ENCODE peak calls at places on chromosome 11, in ten cellular contexts. L is ELR, W is brain microvascular endothelial cell, I is GM18507, G is G401, C is heart left ventricle, K is KG1, R is T-helper 1 cell, U is Caco-2, J is HEK293T. X is an unnamed sample.

GRCh38 chr11:117315285-117316196 is 515 bp downstream of the BACE1 start:
- DNase-seq in L (peak), W (no peak), I (no peak), G (no peak), C (no peak), K (no peak), R (no peak), U (no peak), J (peak), X (no peak)

GRCh38 chr11:2510626-2511402 is 66.0 kb downstream of the KCNQ1 start:
- DNase-seq in L (no peak), W (no peak), I (no peak), G (no peak), C (peak), K (no peak), R (no peak), U (no peak), J (no peak), X (no peak)

GRCh38 chr11:75836422-75836821 is 21.4 kb downstream of the UVRAG start:
- DNase-seq in L (no peak), W (no peak), I (no peak), G (no peak), C (no peak), K (no peak), R (no peak), U (no peak), J (no peak), X (no peak)

GRCh38 chr11:76639621-76640020 is 30.9 kb downstream of the LRRC32 start:
- DNase-seq in L (no peak), W (no peak), I (no peak), G (no peak), C (no peak), K (no peak), R (no peak), U (no peak), J (no peak), X (no peak)

GRCh38 chr11:44623716-44624491 is 58.4 kb downstream of the CD82 start:
- DNase-seq in L (no peak), W (no peak), I (no peak), G (no peak), C (no peak), K (no peak), R (no peak), U (no peak), J (no peak), X (no peak)

GRCh38 chr11:11985016-11985715 is 23.3 kb downstream of the DKK3 start:
- DNase-seq in L (peak), W (peak), I (no peak), G (no peak), C (no peak), K (no peak), R (no peak), U (no peak), J (no peak), X (no peak)

GRCh38 chr11:24064309-24064903 is 432.4 kb upstream of the LUZP2 start:
- DNase-seq in L (no peak), W (peak), I (no peak), G (no peak), C (no peak), K (no peak), R (no peak), U (no peak), J (no peak), X (peak)

GRCh38 chr11:128555606-128556005 is 31.8 kb downstream of the ETS1 start:
- DNase-seq in L (peak), W (no peak), I (no peak), G (no peak), C (no peak), K (no peak), R (no peak), U (no peak), J (no peak), X (no peak)

GRCh38 chr11:62560566-62561103 is 13.1 kb downstream of the EEF1G start:
- DNase-seq in L (peak), W (peak), I (no peak), G (peak), C (peak), K (peak), R (peak), U (peak), J (peak), X (peak)

GRCh38 chr11:1819115-1819514 is 15.7 kb upstream of the SYT8 start:
- DNase-seq in L (no peak), W (no peak), I (no peak), G (no peak), C (no peak), K (no peak), R (no peak), U (no peak), J (no peak), X (no peak)

GRCh38 chr11:33195391-33196190 is 34.3 kb upstream of the CSTF3 start:
- DNase-seq in L (peak), W (no peak), I (no peak), G (no peak), C (no peak), K (no peak), R (no peak), U (no peak), J (no peak), X (no peak)

GRCh38 chr11:57180141-57180561 is 1.6 kb upstream of the LRRC55 start:
- DNase-seq in L (no peak), W (no peak), I (no peak), G (no peak), C (no peak), K (no peak), R (no peak), U (no peak), J (no peak), X (no peak)

GRCh38 chr11:17185938-17186337 is 21.8 kb downstream of the PIK3C2A start:
- DNase-seq in L (no peak), W (no peak), I (no peak), G (no peak), C (no peak), K (no peak), R (no peak), U (no peak), J (no peak), X (no peak)

GRCh38 chr11:110710520-110711381 is 1.5 kb downstream of the ARHGAP20 start:
- DNase-seq in L (peak), W (no peak), I (no peak), G (peak), C (peak), K (no peak), R (no peak), U (no peak), J (peak), X (peak)

GRCh38 chr11:86230921-86231320 is 13.6 kb upstream of the EED start:
- DNase-seq in L (peak), W (no peak), I (no peak), G (no peak), C (no peak), K (no peak), R (peak), U (no peak), J (no peak), X (no peak)

GRCh38 chr11:45154276-45154675 is 7.8 kb downstream of the PRDM11 start:
- DNase-seq in L (no peak), W (no peak), I (no peak), G (no peak), C (no peak), K (no peak), R (no peak), U (no peak), J (no peak), X (no peak)

GRCh38 chr11:68927280-68928107 is 23.8 kb downstream of the IGHMBP2 start:
- DNase-seq in L (no peak), W (no peak), I (no peak), G (peak), C (peak), K (no peak), R (no peak), U (no peak), J (no peak), X (no peak)

GRCh38 chr11:128406365-128406706 is 181.0 kb downstream of the ETS1 start:
- DNase-seq in L (no peak), W (no peak), I (no peak), G (no peak), C (no peak), K (no peak), R (no peak), U (no peak), J (no peak), X (no peak)

GRCh38 chr11:130636672-130637463 is 188.4 kb downstream of the ADAMTS15 start:
- DNase-seq in L (peak), W (peak), I (no peak), G (no peak), C (no peak), K (no peak), R (peak), U (no peak), J (no peak), X (no peak)

GRCh38 chr11:27913650-27914049 is 194.3 kb downstream of the KIF18A start:
- DNase-seq in L (peak), W (peak), I (no peak), G (no peak), C (no peak), K (no peak), R (no peak), U (no peak), J (no peak), X (no peak)

GRCh38 chr11:45801723-45802315 is 3.1 kb upstream of the SLC35C1 start:
- DNase-seq in L (peak), W (no peak), I (no peak), G (no peak), C (no peak), K (no peak), R (no peak), U (no peak), J (no peak), X (no peak)

GRCh38 chr11:76777325-76777724 is 5.8 kb upstream of the TSKU start:
- DNase-seq in L (no peak), W (no peak), I (no peak), G (no peak), C (no peak), K (no peak), R (no peak), U (no peak), J (no peak), X (no peak)

GRCh38 chr11:87224486-87224885 is 186.8 kb downstream of the TMEM135 start:
- DNase-seq in L (peak), W (no peak), I (no peak), G (no peak), C (no peak), K (no peak), R (no peak), U (no peak), J (no peak), X (no peak)

GRCh38 chr11:10385696-10386095 is 69.4 kb upstream of the AMPD3 start:
- DNase-seq in L (no peak), W (no peak), I (no peak), G (no peak), C (no peak), K (no peak), R (no peak), U (no peak), J (no peak), X (no peak)

GRCh38 chr11:2803186-2804057 is 82.2 kb downstream of the CDKN1C start:
- DNase-seq in L (no peak), W (no peak), I (no peak), G (no peak), C (peak), K (no peak), R (no peak), U (peak), J (no peak), X (no peak)

GRCh38 chr11:36427079-36427478 is 83.0 kb downstream of the TRAF6 start:
- DNase-seq in L (no peak), W (no peak), I (no peak), G (no peak), C (no peak), K (no peak), R (no peak), U (no peak), J (no peak), X (no peak)

GRCh38 chr11:133134561-133135173 is 397.6 kb downstream of the OPCML start:
- DNase-seq in L (peak), W (peak), I (peak), G (peak), C (peak), K (peak), R (peak), U (peak), J (peak), X (peak)

GRCh38 chr11:14539867-14540475 is 19.8 kb upstream of the PSMA1 start:
- DNase-seq in L (no peak), W (no peak), I (no peak), G (peak), C (peak), K (no peak), R (no peak), U (no peak), J (no peak), X (no peak)

GRCh38 chr11:78418584-78419211 is 1.1 kb upstream of the GAB2 start:
- DNase-seq in L (peak), W (peak), I (no peak), G (no peak), C (no peak), K (no peak), R (no peak), U (no peak), J (no peak), X (no peak)

GRCh38 chr11:70029115-70029830 is 48.8 kb upstream of the ANO1 start:
- DNase-seq in L (no peak), W (no peak), I (no peak), G (no peak), C (no peak), K (no peak), R (no peak), U (peak), J (no peak), X (no peak)

GRCh38 chr11:47355283-47356128 is 3.0 kb upstream of the MYBPC3 start:
- DNase-seq in L (peak), W (peak), I (no peak), G (peak), C (peak), K (no peak), R (peak), U (peak), J (peak), X (peak)

GRCh38 chr11:45087301-45087700 is 59.1 kb upstream of the PRDM11 start:
- DNase-seq in L (no peak), W (peak), I (no peak), G (no peak), C (no peak), K (no peak), R (no peak), U (no peak), J (no peak), X (no peak)

GRCh38 chr11:66371627-66372415 is at the start of gene SLC29A2:
- DNase-seq in L (no peak), W (no peak), I (peak), G (peak), C (peak), K (peak), R (peak), U (peak), J (peak), X (peak)

GRCh38 chr11:30605036-30605435 is 18.9 kb upstream of the MPPED2 start:
- DNase-seq in L (no peak), W (no peak), I (no peak), G (no peak), C (no peak), K (no peak), R (no peak), U (no peak), J (no peak), X (no peak)

GRCh38 chr11:2175659-2176058 is 4.0 kb upstream of the TH start:
- DNase-seq in L (peak), W (no peak), I (no peak), G (no peak), C (no peak), K (no peak), R (no peak), U (no peak), J (no peak), X (no peak)

GRCh38 chr11:126519653-126520573 is 164.4 kb downstream of the ST3GAL4 start:
- DNase-seq in L (no peak), W (no peak), I (no peak), G (no peak), C (no peak), K (no peak), R (no peak), U (no peak), J (no peak), X (no peak)

GRCh38 chr11:92424281-92424680 is 199.7 kb downstream of the FAT3 start:
- DNase-seq in L (no peak), W (peak), I (no peak), G (no peak), C (no peak), K (no peak), R (no peak), U (no peak), J (no peak), X (no peak)

GRCh38 chr11:61164610-61165424 is 3.6 kb upstream of the VPS37C start:
- DNase-seq in L (no peak), W (no peak), I (no peak), G (no peak), C (no peak), K (no peak), R (no peak), U (peak), J (no peak), X (no peak)

X was measured in hypothalamus.